ENCODE peak calls at places on chromosome 1, in nine cellular contexts. W is PC-3, T is GM23338, A is MM.1S, L is neural progenitor cell, O is GM23248, Y is hepatocyte, Z is SK-N-SH, K is HCT116. E is an unnamed sample.
A peak's percentile ranks its signal among the peaks of the same experiment; 100 is the strongest.

GRCh38 chr1:174114106-174114505 is 45.2 kb upstream of the RABGAP1L start:
- DNase-seq in T (no peak), O (no peak), W (no peak), L (no peak), Y (no peak), K (no peak), A (no peak), Z (no peak), E (no peak)

GRCh38 chr1:238052496-238053266 is 162.0 kb upstream of the ZP4 start:
- DNase-seq in L (no peak), W (peak; percentile 56), Y (no peak), O (no peak), K (no peak), A (no peak), Z (no peak), T (no peak), E (no peak)

GRCh38 chr1:228297242-228297641 is 89.4 kb downstream of the OBSCN start:
- DNase-seq in L (no peak), Y (no peak), W (no peak), K (no peak), T (no peak), O (no peak), A (no peak), Z (no peak), E (no peak)

GRCh38 chr1:25166847-25167246 is 65.5 kb downstream of the SYF2 start:
- DNase-seq in O (no peak), W (no peak), K (no peak), Z (no peak), A (no peak), T (no peak), Y (no peak), L (no peak), E (no peak)

GRCh38 chr1:169878498-169878897 is 15.2 kb downstream of the SCYL3 start:
- DNase-seq in Z (peak; percentile 12), T (no peak), K (no peak), O (no peak), L (no peak), Y (no peak), W (no peak), A (no peak), E (no peak)

GRCh38 chr1:79322511-79323027 is 316.0 kb upstream of the ADGRL4 start:
- DNase-seq in K (no peak), A (no peak), T (no peak), Z (no peak), Y (no peak), L (no peak), O (peak; percentile 61), W (peak; percentile 24), E (no peak)

GRCh38 chr1:8193840-8194406 is 124.0 kb upstream of the SLC45A1 start:
- DNase-seq in W (no peak), Y (no peak), T (no peak), A (no peak), K (no peak), Z (no peak), L (no peak), O (no peak), E (no peak)

GRCh38 chr1:27562483-27563406 is 41.2 kb downstream of the AHDC1 start:
- DNase-seq in O (no peak), Y (peak; percentile 7), A (no peak), T (no peak), K (no peak), Z (no peak), W (no peak), L (no peak), E (no peak)

GRCh38 chr1:92882817-92883216 is 51.0 kb downstream of the RPL5 start:
- DNase-seq in Y (no peak), T (peak; percentile 8), L (no peak), K (no peak), Z (peak; percentile 2), A (no peak), W (peak; percentile 19), O (peak; percentile 10), E (peak; percentile 68)

GRCh38 chr1:192225713-192226112 is 67.5 kb downstream of the RGS18 start:
- DNase-seq in W (peak; percentile 4), O (peak; percentile 2), T (no peak), L (no peak), Y (no peak), Z (no peak), K (no peak), A (no peak), E (no peak)

GRCh38 chr1:201561195-201561564 is 22.3 kb downstream of the NAV1 start:
- DNase-seq in W (no peak), Z (no peak), T (no peak), K (no peak), L (no peak), O (no peak), A (no peak), Y (no peak), E (no peak)

GRCh38 chr1:157069596-157069995 is 24.1 kb upstream of the ARHGEF11 start:
- DNase-seq in T (no peak), A (no peak), O (no peak), Z (no peak), K (no peak), Y (no peak), W (no peak), L (peak; percentile 65), E (no peak)

GRCh38 chr1:6590046-6590445 is 10.3 kb downstream of the ZBTB48 start:
- DNase-seq in L (no peak), O (no peak), T (no peak), Z (no peak), K (no peak), A (no peak), W (no peak), Y (no peak), E (no peak)

DNA sequence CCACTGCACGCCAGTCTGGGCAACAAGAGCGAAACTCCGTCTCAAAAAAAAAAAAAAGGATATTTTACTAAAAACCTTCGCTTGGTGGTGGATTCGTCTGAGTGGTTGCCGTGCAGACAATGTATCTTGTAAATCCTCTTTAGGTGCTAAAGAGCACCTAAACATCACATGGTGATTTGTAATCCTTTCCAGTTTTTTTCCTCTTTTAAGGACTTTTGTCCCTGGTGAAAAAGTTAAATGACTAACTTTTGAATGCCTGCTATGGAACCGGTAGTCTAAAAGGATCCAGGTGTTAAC is 769 bp upstream of the ARNT start:
- DNase-seq in Z (no peak), L (peak; percentile 15), W (no peak), A (peak; percentile 40), K (no peak), T (peak; percentile 14), O (peak; percentile 13), Y (no peak), E (peak; percentile 44)
- TF ChIP-seq EZH2phosphoT487 in Z (no peak), L (no peak), W (no peak), A (no peak), K (no peak), T (no peak), O (no peak), Y (no peak), E (no peak)

DNA sequence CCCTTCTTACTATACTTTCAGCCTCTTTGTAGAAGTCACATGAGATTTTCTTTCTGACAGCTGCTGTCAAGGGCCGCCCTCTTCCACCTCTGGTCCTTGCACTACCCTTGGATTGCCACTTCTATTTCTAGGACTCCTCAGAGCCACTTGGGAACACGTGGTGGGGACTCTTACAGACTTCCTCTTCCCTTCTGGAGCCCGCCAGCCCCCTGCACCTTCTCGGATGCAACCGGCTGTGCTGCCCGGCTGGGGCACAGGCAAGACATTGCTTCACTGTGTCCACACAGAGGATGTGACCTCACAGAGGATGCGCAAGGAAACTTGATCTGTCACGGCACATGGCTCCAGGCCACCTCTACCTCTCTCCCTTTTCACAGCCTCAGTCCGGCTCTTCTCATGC is 2.4 kb upstream of the IKBKE start:
- DNase-seq in W (no peak), A (no peak), Y (no peak), T (no peak), O (no peak), Z (no peak), L (no peak), K (no peak), E (peak; percentile 78)
- H3K4me3 ChIP-seq in W (no peak overlapping the region), A (no peak overlapping the region), Y (no peak overlapping the region), T (no peak overlapping the region), O (no peak overlapping the region), Z (no peak overlapping the region), L (no peak overlapping the region), K (no peak overlapping the region), E (no peak overlapping the region)

GRCh38 chr1:111628153-111628552 is 8.6 kb downstream of the RAP1A start:
- DNase-seq in Z (no peak), L (no peak), W (no peak), O (no peak), K (no peak), A (no peak), T (no peak), Y (no peak), E (no peak)
- H3K4me1 ChIP-seq in Z (peaks cover 7% of the 10 kb centered on the region), L (peaks cover 5% of the 10 kb centered on the region), W (no peaks in the 10 kb centered on the region), O (peaks cover 13% of the 10 kb centered on the region), K (no peaks in the 10 kb centered on the region), A (peaks cover 3% of the 10 kb centered on the region), T (peaks cover 8% of the 10 kb centered on the region), Y (no peaks in the 10 kb centered on the region), E (peaks cover 83% of the 10 kb centered on the region)

GRCh38 chr1:226495716-226496115 is 52.8 kb upstream of the STUM start:
- DNase-seq in L (no peak), A (no peak), Z (no peak), W (peak; percentile 47), Y (peak; percentile 38), K (no peak), O (no peak), T (no peak), E (no peak)
- TF ChIP-seq EZH2phosphoT487 in L (no peak), A (no peak), Z (no peak), W (no peak), Y (no peak), K (no peak), O (no peak), T (no peak), E (no peak)

DNA sequence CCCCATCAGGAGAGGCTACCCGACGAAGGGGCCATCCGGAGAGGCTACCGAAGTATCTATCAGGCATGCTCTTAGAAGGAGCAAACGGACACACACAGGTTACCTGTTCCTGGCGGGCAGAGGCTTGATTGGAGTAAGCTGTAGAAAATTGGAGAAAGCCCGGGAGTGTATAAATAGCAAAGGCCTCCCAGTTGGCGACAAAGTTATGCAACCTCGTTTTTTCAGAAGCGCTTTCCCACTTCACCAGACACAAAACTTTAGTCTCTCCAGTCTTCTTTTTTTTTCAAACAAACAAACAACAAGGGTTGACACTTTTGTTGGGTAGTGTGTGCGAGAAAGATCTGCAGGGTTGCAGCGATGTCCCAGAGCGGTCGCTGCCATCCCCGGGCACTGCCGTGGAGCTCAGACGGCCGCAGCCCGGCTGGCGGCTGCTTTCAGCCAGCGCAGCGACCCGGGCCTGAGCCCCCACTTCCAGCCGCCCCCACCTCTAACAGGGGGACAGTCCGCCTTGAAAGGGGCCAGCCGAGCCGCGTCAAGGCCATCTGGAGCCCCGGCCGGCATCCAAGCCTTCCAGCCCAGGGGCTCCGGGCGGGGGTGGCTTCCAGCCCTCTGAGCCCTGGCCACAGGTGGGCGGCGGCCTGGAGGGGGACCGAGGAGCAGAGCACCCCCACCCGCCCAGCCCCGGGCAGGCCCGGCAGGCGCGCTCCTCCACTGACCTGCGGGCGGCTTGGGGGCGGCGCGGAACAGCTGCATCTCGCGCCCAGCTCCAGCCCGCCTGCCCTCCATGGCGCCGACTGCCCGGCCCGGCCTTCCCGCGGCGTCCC is 616 bp downstream of the MCOLN3 start:
- DNase-seq in L (peak; percentile 63), Y (peak; percentile 28), W (no peak), Z (peak; percentile 58), A (no peak), O (peak; percentile 54), T (peak; percentile 57), K (no peak), E (no peak)
- H3K4me3 ChIP-seq in L (peak overlapping the region; percentile 59), Y (peak overlapping the region; percentile 80), W (peak overlapping the region; percentile 76), Z (no peak overlapping the region), A (no peak overlapping the region), O (peak overlapping the region; percentile 69), T (peak overlapping the region; percentile 74), K (peak overlapping the region; percentile 62), E (no peak overlapping the region)

GRCh38 chr1:109926662-109927300 is 16.1 kb downstream of the CSF1 start:
- DNase-seq in A (no peak), T (no peak), K (no peak), O (peak; percentile 86), L (no peak), Z (no peak), W (peak; percentile 52), Y (no peak), E (no peak)
- H3K4me1 ChIP-seq in A (no peaks in the 10 kb centered on the region), T (peaks cover 10% of the 10 kb centered on the region), K (peaks cover 12% of the 10 kb centered on the region), O (peaks cover 11% of the 10 kb centered on the region), L (peaks cover 17% of the 10 kb centered on the region), Z (no peaks in the 10 kb centered on the region), W (peaks cover 3% of the 10 kb centered on the region), Y (peaks cover 20% of the 10 kb centered on the region), E (no peaks in the 10 kb centered on the region)